ENCODE peak calls at places on chromosomes 5 and 9, in ten cellular contexts. One of them, this sample, is unnamed.

GRCh38 chr5:66440202-66440680 is 156.0 kb upstream of the MAST4 start:
- DNase-seq in NCI-H1092: no peak
- DNase-seq in small intestine: no peak
- DNase-seq in RWPE1: no peak
- DNase-seq in activated T-cell treated with anti-CD3 and anti-CD28 coated beads for 1 hour: no peak
- DNase-seq in stimulated activated effector memory CD8-positive, alpha-beta T cell treated with anti-CD3 and anti-CD28 coated beads, Interleukin-12 subunit alpha, Interleukin-12 subunit beta, amount 100 ng/mL, for 72 hours: peak
- DNase-seq in stimulated activated CD4-positive, alpha-beta T cell treated with anti-CD3 and anti-CD28 coated beads, Interleukin-1b, Interleukin-23, amount 100 ng/mL, for 48 hours: peak
- DNase-seq in HTR-8/SVneo: no peak
- DNase-seq in NCI-H524: no peak
- DNase-seq in psoas muscle: no peak
- DNase-seq in this sample: no peak

GRCh38 chr5:144333336-144333920 is 162.8 kb downstream of the KCTD16 start:
- DNase-seq in NCI-H1092: no peak
- DNase-seq in small intestine: no peak
- DNase-seq in RWPE1: peak
- DNase-seq in activated T-cell treated with anti-CD3 and anti-CD28 coated beads for 1 hour: no peak
- DNase-seq in stimulated activated effector memory CD8-positive, alpha-beta T cell treated with anti-CD3 and anti-CD28 coated beads, Interleukin-12 subunit alpha, Interleukin-12 subunit beta, amount 100 ng/mL, for 72 hours: no peak
- DNase-seq in stimulated activated CD4-positive, alpha-beta T cell treated with anti-CD3 and anti-CD28 coated beads, Interleukin-1b, Interleukin-23, amount 100 ng/mL, for 48 hours: no peak
- DNase-seq in HTR-8/SVneo: no peak
- DNase-seq in NCI-H524: no peak
- DNase-seq in psoas muscle: no peak
- DNase-seq in this sample: no peak

GRCh38 chr5:93461751-93462150 is 119.3 kb downstream of the NR2F1-AS1 start:
- DNase-seq in NCI-H1092: no peak
- DNase-seq in small intestine: no peak
- DNase-seq in RWPE1: peak
- DNase-seq in activated T-cell treated with anti-CD3 and anti-CD28 coated beads for 1 hour: no peak
- DNase-seq in stimulated activated effector memory CD8-positive, alpha-beta T cell treated with anti-CD3 and anti-CD28 coated beads, Interleukin-12 subunit alpha, Interleukin-12 subunit beta, amount 100 ng/mL, for 72 hours: no peak
- DNase-seq in stimulated activated CD4-positive, alpha-beta T cell treated with anti-CD3 and anti-CD28 coated beads, Interleukin-1b, Interleukin-23, amount 100 ng/mL, for 48 hours: no peak
- DNase-seq in HTR-8/SVneo: peak
- DNase-seq in NCI-H524: no peak
- DNase-seq in psoas muscle: no peak
- DNase-seq in this sample: no peak

GRCh38 chr5:102700916-102701315 is 54.2 kb upstream of the PAM start:
- DNase-seq in NCI-H1092: no peak
- DNase-seq in small intestine: no peak
- DNase-seq in RWPE1: no peak
- DNase-seq in activated T-cell treated with anti-CD3 and anti-CD28 coated beads for 1 hour: no peak
- DNase-seq in stimulated activated effector memory CD8-positive, alpha-beta T cell treated with anti-CD3 and anti-CD28 coated beads, Interleukin-12 subunit alpha, Interleukin-12 subunit beta, amount 100 ng/mL, for 72 hours: no peak
- DNase-seq in stimulated activated CD4-positive, alpha-beta T cell treated with anti-CD3 and anti-CD28 coated beads, Interleukin-1b, Interleukin-23, amount 100 ng/mL, for 48 hours: no peak
- DNase-seq in HTR-8/SVneo: no peak
- DNase-seq in NCI-H524: no peak
- DNase-seq in psoas muscle: no peak
- DNase-seq in this sample: no peak

GRCh38 chr5:151589878-151590570 is 1.1 kb downstream of the FAT2 start:
- DNase-seq in NCI-H1092: no peak
- DNase-seq in small intestine: no peak
- DNase-seq in RWPE1: peak
- DNase-seq in activated T-cell treated with anti-CD3 and anti-CD28 coated beads for 1 hour: no peak
- DNase-seq in stimulated activated effector memory CD8-positive, alpha-beta T cell treated with anti-CD3 and anti-CD28 coated beads, Interleukin-12 subunit alpha, Interleukin-12 subunit beta, amount 100 ng/mL, for 72 hours: no peak
- DNase-seq in stimulated activated CD4-positive, alpha-beta T cell treated with anti-CD3 and anti-CD28 coated beads, Interleukin-1b, Interleukin-23, amount 100 ng/mL, for 48 hours: no peak
- DNase-seq in HTR-8/SVneo: no peak
- DNase-seq in NCI-H524: no peak
- DNase-seq in psoas muscle: no peak
- DNase-seq in this sample: no peak

GRCh38 chr5:132098151-132098594 is 24.6 kb downstream of the CSF2 start:
- DNase-seq in NCI-H1092: no peak
- DNase-seq in small intestine: no peak
- DNase-seq in RWPE1: no peak
- DNase-seq in activated T-cell treated with anti-CD3 and anti-CD28 coated beads for 1 hour: no peak
- DNase-seq in stimulated activated effector memory CD8-positive, alpha-beta T cell treated with anti-CD3 and anti-CD28 coated beads, Interleukin-12 subunit alpha, Interleukin-12 subunit beta, amount 100 ng/mL, for 72 hours: no peak
- DNase-seq in stimulated activated CD4-positive, alpha-beta T cell treated with anti-CD3 and anti-CD28 coated beads, Interleukin-1b, Interleukin-23, amount 100 ng/mL, for 48 hours: peak
- DNase-seq in HTR-8/SVneo: no peak
- DNase-seq in NCI-H524: no peak
- DNase-seq in psoas muscle: no peak
- DNase-seq in this sample: no peak

GRCh38 chr5:139863855-139864558 is 68.4 kb downstream of the PSD2 start:
- DNase-seq in NCI-H1092: peak
- DNase-seq in small intestine: peak
- DNase-seq in RWPE1: peak
- DNase-seq in activated T-cell treated with anti-CD3 and anti-CD28 coated beads for 1 hour: peak
- DNase-seq in stimulated activated effector memory CD8-positive, alpha-beta T cell treated with anti-CD3 and anti-CD28 coated beads, Interleukin-12 subunit alpha, Interleukin-12 subunit beta, amount 100 ng/mL, for 72 hours: peak
- DNase-seq in stimulated activated CD4-positive, alpha-beta T cell treated with anti-CD3 and anti-CD28 coated beads, Interleukin-1b, Interleukin-23, amount 100 ng/mL, for 48 hours: peak
- DNase-seq in HTR-8/SVneo: peak
- DNase-seq in NCI-H524: peak
- DNase-seq in psoas muscle: peak
- DNase-seq in this sample: no peak

GRCh38 chr9:96080364-96080763 is 204.9 kb downstream of the ERCC6L2 start:
- DNase-seq in NCI-H1092: no peak
- DNase-seq in small intestine: peak
- DNase-seq in RWPE1: peak
- DNase-seq in activated T-cell treated with anti-CD3 and anti-CD28 coated beads for 1 hour: no peak
- DNase-seq in stimulated activated effector memory CD8-positive, alpha-beta T cell treated with anti-CD3 and anti-CD28 coated beads, Interleukin-12 subunit alpha, Interleukin-12 subunit beta, amount 100 ng/mL, for 72 hours: no peak
- DNase-seq in stimulated activated CD4-positive, alpha-beta T cell treated with anti-CD3 and anti-CD28 coated beads, Interleukin-1b, Interleukin-23, amount 100 ng/mL, for 48 hours: no peak
- DNase-seq in HTR-8/SVneo: peak
- DNase-seq in NCI-H524: no peak
- DNase-seq in psoas muscle: no peak
- DNase-seq in this sample: no peak

GRCh38 chr9:76365028-76365427 is 29.2 kb downstream of the RFK start:
- DNase-seq in NCI-H1092: no peak
- DNase-seq in small intestine: peak
- DNase-seq in RWPE1: peak
- DNase-seq in activated T-cell treated with anti-CD3 and anti-CD28 coated beads for 1 hour: no peak
- DNase-seq in stimulated activated effector memory CD8-positive, alpha-beta T cell treated with anti-CD3 and anti-CD28 coated beads, Interleukin-12 subunit alpha, Interleukin-12 subunit beta, amount 100 ng/mL, for 72 hours: no peak
- DNase-seq in stimulated activated CD4-positive, alpha-beta T cell treated with anti-CD3 and anti-CD28 coated beads, Interleukin-1b, Interleukin-23, amount 100 ng/mL, for 48 hours: no peak
- DNase-seq in HTR-8/SVneo: no peak
- DNase-seq in NCI-H524: no peak
- DNase-seq in psoas muscle: no peak
- DNase-seq in this sample: no peak

GRCh38 chr9:4048441-4048840 is 251.4 kb downstream of the GLIS3 start:
- DNase-seq in NCI-H1092: no peak
- DNase-seq in small intestine: no peak
- DNase-seq in RWPE1: no peak
- DNase-seq in activated T-cell treated with anti-CD3 and anti-CD28 coated beads for 1 hour: no peak
- DNase-seq in stimulated activated effector memory CD8-positive, alpha-beta T cell treated with anti-CD3 and anti-CD28 coated beads, Interleukin-12 subunit alpha, Interleukin-12 subunit beta, amount 100 ng/mL, for 72 hours: peak
- DNase-seq in stimulated activated CD4-positive, alpha-beta T cell treated with anti-CD3 and anti-CD28 coated beads, Interleukin-1b, Interleukin-23, amount 100 ng/mL, for 48 hours: no peak
- DNase-seq in HTR-8/SVneo: peak
- DNase-seq in NCI-H524: peak
- DNase-seq in psoas muscle: no peak
- DNase-seq in this sample: peak

GRCh38 chr9:83503881-83504280 is 34.3 kb downstream of the FRMD3 start:
- DNase-seq in NCI-H1092: no peak
- DNase-seq in small intestine: no peak
- DNase-seq in RWPE1: no peak
- DNase-seq in activated T-cell treated with anti-CD3 and anti-CD28 coated beads for 1 hour: no peak
- DNase-seq in stimulated activated effector memory CD8-positive, alpha-beta T cell treated with anti-CD3 and anti-CD28 coated beads, Interleukin-12 subunit alpha, Interleukin-12 subunit beta, amount 100 ng/mL, for 72 hours: no peak
- DNase-seq in stimulated activated CD4-positive, alpha-beta T cell treated with anti-CD3 and anti-CD28 coated beads, Interleukin-1b, Interleukin-23, amount 100 ng/mL, for 48 hours: no peak
- DNase-seq in HTR-8/SVneo: no peak
- DNase-seq in NCI-H524: peak
- DNase-seq in psoas muscle: no peak
- DNase-seq in this sample: peak

GRCh38 chr5:1510151-1510561 is 13.6 kb downstream of the LPCAT1 start:
- DNase-seq in NCI-H1092: no peak
- DNase-seq in small intestine: no peak
- DNase-seq in RWPE1: no peak
- DNase-seq in activated T-cell treated with anti-CD3 and anti-CD28 coated beads for 1 hour: no peak
- DNase-seq in stimulated activated effector memory CD8-positive, alpha-beta T cell treated with anti-CD3 and anti-CD28 coated beads, Interleukin-12 subunit alpha, Interleukin-12 subunit beta, amount 100 ng/mL, for 72 hours: no peak
- DNase-seq in stimulated activated CD4-positive, alpha-beta T cell treated with anti-CD3 and anti-CD28 coated beads, Interleukin-1b, Interleukin-23, amount 100 ng/mL, for 48 hours: no peak
- DNase-seq in HTR-8/SVneo: no peak
- DNase-seq in NCI-H524: no peak
- DNase-seq in psoas muscle: peak
- DNase-seq in this sample: no peak

GRCh38 chr5:1405121-1405520 is 40.1 kb downstream of the SLC6A3 start:
- DNase-seq in NCI-H1092: no peak
- DNase-seq in small intestine: no peak
- DNase-seq in RWPE1: no peak
- DNase-seq in activated T-cell treated with anti-CD3 and anti-CD28 coated beads for 1 hour: no peak
- DNase-seq in stimulated activated effector memory CD8-positive, alpha-beta T cell treated with anti-CD3 and anti-CD28 coated beads, Interleukin-12 subunit alpha, Interleukin-12 subunit beta, amount 100 ng/mL, for 72 hours: no peak
- DNase-seq in stimulated activated CD4-positive, alpha-beta T cell treated with anti-CD3 and anti-CD28 coated beads, Interleukin-1b, Interleukin-23, amount 100 ng/mL, for 48 hours: no peak
- DNase-seq in HTR-8/SVneo: no peak
- DNase-seq in NCI-H524: no peak
- DNase-seq in psoas muscle: peak
- DNase-seq in this sample: no peak

GRCh38 chr9:114183006-114183405 is 27.7 kb downstream of the COL27A1 start:
- DNase-seq in NCI-H1092: no peak
- DNase-seq in small intestine: no peak
- DNase-seq in RWPE1: no peak
- DNase-seq in activated T-cell treated with anti-CD3 and anti-CD28 coated beads for 1 hour: no peak
- DNase-seq in stimulated activated effector memory CD8-positive, alpha-beta T cell treated with anti-CD3 and anti-CD28 coated beads, Interleukin-12 subunit alpha, Interleukin-12 subunit beta, amount 100 ng/mL, for 72 hours: no peak
- DNase-seq in stimulated activated CD4-positive, alpha-beta T cell treated with anti-CD3 and anti-CD28 coated beads, Interleukin-1b, Interleukin-23, amount 100 ng/mL, for 48 hours: no peak
- DNase-seq in HTR-8/SVneo: no peak
- DNase-seq in NCI-H524: no peak
- DNase-seq in psoas muscle: no peak
- DNase-seq in this sample: no peak

GRCh38 chr9:115668506-115668905 is 485.1 kb upstream of the PAPPA start:
- DNase-seq in NCI-H1092: no peak
- DNase-seq in small intestine: no peak
- DNase-seq in RWPE1: peak
- DNase-seq in activated T-cell treated with anti-CD3 and anti-CD28 coated beads for 1 hour: no peak
- DNase-seq in stimulated activated effector memory CD8-positive, alpha-beta T cell treated with anti-CD3 and anti-CD28 coated beads, Interleukin-12 subunit alpha, Interleukin-12 subunit beta, amount 100 ng/mL, for 72 hours: no peak
- DNase-seq in stimulated activated CD4-positive, alpha-beta T cell treated with anti-CD3 and anti-CD28 coated beads, Interleukin-1b, Interleukin-23, amount 100 ng/mL, for 48 hours: no peak
- DNase-seq in HTR-8/SVneo: no peak
- DNase-seq in NCI-H524: no peak
- DNase-seq in psoas muscle: no peak
- DNase-seq in this sample: no peak

GRCh38 chr9:3730527-3730926 is 204.7 kb upstream of the RFX3 start:
- DNase-seq in NCI-H1092: no peak
- DNase-seq in small intestine: no peak
- DNase-seq in RWPE1: no peak
- DNase-seq in activated T-cell treated with anti-CD3 and anti-CD28 coated beads for 1 hour: no peak
- DNase-seq in stimulated activated effector memory CD8-positive, alpha-beta T cell treated with anti-CD3 and anti-CD28 coated beads, Interleukin-12 subunit alpha, Interleukin-12 subunit beta, amount 100 ng/mL, for 72 hours: no peak
- DNase-seq in stimulated activated CD4-positive, alpha-beta T cell treated with anti-CD3 and anti-CD28 coated beads, Interleukin-1b, Interleukin-23, amount 100 ng/mL, for 48 hours: no peak
- DNase-seq in HTR-8/SVneo: no peak
- DNase-seq in NCI-H524: no peak
- DNase-seq in psoas muscle: no peak
- DNase-seq in this sample: no peak

GRCh38 chr5:126998201-126998631 is 32.1 kb downstream of the MARCHF3 start:
- DNase-seq in NCI-H1092: no peak
- DNase-seq in small intestine: no peak
- DNase-seq in RWPE1: no peak
- DNase-seq in activated T-cell treated with anti-CD3 and anti-CD28 coated beads for 1 hour: no peak
- DNase-seq in stimulated activated effector memory CD8-positive, alpha-beta T cell treated with anti-CD3 and anti-CD28 coated beads, Interleukin-12 subunit alpha, Interleukin-12 subunit beta, amount 100 ng/mL, for 72 hours: no peak
- DNase-seq in stimulated activated CD4-positive, alpha-beta T cell treated with anti-CD3 and anti-CD28 coated beads, Interleukin-1b, Interleukin-23, amount 100 ng/mL, for 48 hours: no peak
- DNase-seq in HTR-8/SVneo: no peak
- DNase-seq in NCI-H524: peak
- DNase-seq in psoas muscle: peak
- DNase-seq in this sample: peak

GRCh38 chr5:73764586-73764985 is 138.6 kb downstream of the ARHGEF28 start:
- DNase-seq in NCI-H1092: no peak
- DNase-seq in small intestine: no peak
- DNase-seq in RWPE1: peak
- DNase-seq in activated T-cell treated with anti-CD3 and anti-CD28 coated beads for 1 hour: no peak
- DNase-seq in stimulated activated effector memory CD8-positive, alpha-beta T cell treated with anti-CD3 and anti-CD28 coated beads, Interleukin-12 subunit alpha, Interleukin-12 subunit beta, amount 100 ng/mL, for 72 hours: no peak
- DNase-seq in stimulated activated CD4-positive, alpha-beta T cell treated with anti-CD3 and anti-CD28 coated beads, Interleukin-1b, Interleukin-23, amount 100 ng/mL, for 48 hours: no peak
- DNase-seq in HTR-8/SVneo: peak
- DNase-seq in NCI-H524: no peak
- DNase-seq in psoas muscle: no peak
- DNase-seq in this sample: no peak

GRCh38 chr5:81290146-81290545 is 11.2 kb upstream of the ZCCHC9 start:
- DNase-seq in NCI-H1092: no peak
- DNase-seq in small intestine: no peak
- DNase-seq in RWPE1: no peak
- DNase-seq in activated T-cell treated with anti-CD3 and anti-CD28 coated beads for 1 hour: no peak
- DNase-seq in stimulated activated effector memory CD8-positive, alpha-beta T cell treated with anti-CD3 and anti-CD28 coated beads, Interleukin-12 subunit alpha, Interleukin-12 subunit beta, amount 100 ng/mL, for 72 hours: no peak
- DNase-seq in stimulated activated CD4-positive, alpha-beta T cell treated with anti-CD3 and anti-CD28 coated beads, Interleukin-1b, Interleukin-23, amount 100 ng/mL, for 48 hours: no peak
- DNase-seq in HTR-8/SVneo: no peak
- DNase-seq in NCI-H524: no peak
- DNase-seq in psoas muscle: no peak
- DNase-seq in this sample: no peak

GRCh38 chr5:59348189-59348588 is 545.3 kb downstream of the PDE4D start:
- DNase-seq in NCI-H1092: no peak
- DNase-seq in small intestine: no peak
- DNase-seq in RWPE1: peak
- DNase-seq in activated T-cell treated with anti-CD3 and anti-CD28 coated beads for 1 hour: no peak
- DNase-seq in stimulated activated effector memory CD8-positive, alpha-beta T cell treated with anti-CD3 and anti-CD28 coated beads, Interleukin-12 subunit alpha, Interleukin-12 subunit beta, amount 100 ng/mL, for 72 hours: no peak
- DNase-seq in stimulated activated CD4-positive, alpha-beta T cell treated with anti-CD3 and anti-CD28 coated beads, Interleukin-1b, Interleukin-23, amount 100 ng/mL, for 48 hours: no peak
- DNase-seq in HTR-8/SVneo: no peak
- DNase-seq in NCI-H524: peak
- DNase-seq in psoas muscle: no peak
- DNase-seq in this sample: no peak

GRCh38 chr5:15286659-15287058 is 213.3 kb upstream of the FBXL7 start:
- DNase-seq in NCI-H1092: no peak
- DNase-seq in small intestine: no peak
- DNase-seq in RWPE1: no peak
- DNase-seq in activated T-cell treated with anti-CD3 and anti-CD28 coated beads for 1 hour: no peak
- DNase-seq in stimulated activated effector memory CD8-positive, alpha-beta T cell treated with anti-CD3 and anti-CD28 coated beads, Interleukin-12 subunit alpha, Interleukin-12 subunit beta, amount 100 ng/mL, for 72 hours: no peak
- DNase-seq in stimulated activated CD4-positive, alpha-beta T cell treated with anti-CD3 and anti-CD28 coated beads, Interleukin-1b, Interleukin-23, amount 100 ng/mL, for 48 hours: no peak
- DNase-seq in HTR-8/SVneo: no peak
- DNase-seq in NCI-H524: peak
- DNase-seq in psoas muscle: no peak
- DNase-seq in this sample: peak

GRCh38 chr5:174665347-174665746 is 59.0 kb upstream of the MSX2 start:
- DNase-seq in NCI-H1092: no peak
- DNase-seq in small intestine: no peak
- DNase-seq in RWPE1: no peak
- DNase-seq in activated T-cell treated with anti-CD3 and anti-CD28 coated beads for 1 hour: no peak
- DNase-seq in stimulated activated effector memory CD8-positive, alpha-beta T cell treated with anti-CD3 and anti-CD28 coated beads, Interleukin-12 subunit alpha, Interleukin-12 subunit beta, amount 100 ng/mL, for 72 hours: no peak
- DNase-seq in stimulated activated CD4-positive, alpha-beta T cell treated with anti-CD3 and anti-CD28 coated beads, Interleukin-1b, Interleukin-23, amount 100 ng/mL, for 48 hours: no peak
- DNase-seq in HTR-8/SVneo: no peak
- DNase-seq in NCI-H524: no peak
- DNase-seq in psoas muscle: no peak
- DNase-seq in this sample: no peak

This sample was measured in NCI-H2171 treated with DMSO at 0.1 percent for 48 hours.